ENCODE peak calls at places on chromosomes 7 and 10, in four cellular contexts. One of them, this sample, is unnamed.

GRCh38 chr7:80526472-80526871 is 14.6 kb upstream of the GNAT3 start:
- DNase-seq in HepG2: no peak
- DNase-seq in GM12878: no peak
- DNase-seq in H1: no peak
- DNase-seq in this sample: no peak

GRCh38 chr7:9192969-9193368 is 759.6 kb downstream of the NXPH1 start:
- DNase-seq in HepG2: no peak
- DNase-seq in GM12878: no peak
- DNase-seq in H1: no peak
- DNase-seq in this sample: no peak

GRCh38 chr7:77538186-77538907 is 1.3 kb downstream of the PTPN12 start:
- DNase-seq in HepG2: peak; percentile 88
- DNase-seq in H1: peak; percentile 65
- DNase-seq in GM12878: no peak
- DNase-seq in this sample: peak; percentile 70

GRCh38 chr10:3622845-3623621 is 162.0 kb downstream of the KLF6 start:
- DNase-seq in H1: no peak
- DNase-seq in GM12878: peak; percentile 45
- DNase-seq in HepG2: no peak
- DNase-seq in this sample: no peak

GRCh38 chr7:76262683-76263402 is 39.6 kb upstream of the HSPB1 start:
- DNase-seq in H1: peak; percentile 69
- DNase-seq in HepG2: peak; percentile 68
- DNase-seq in GM12878: no peak
- DNase-seq in this sample: peak; percentile 59

GRCh38 chr10:62083868-62084267 is 182.4 kb downstream of the ARID5B start:
- DNase-seq in GM12878: no peak
- DNase-seq in H1: no peak
- DNase-seq in HepG2: no peak
- DNase-seq in this sample: peak; percentile 26

GRCh38 chr10:74292871-74293427 is 141.9 kb downstream of the ADK start:
- DNase-seq in H1: no peak
- DNase-seq in GM12878: no peak
- DNase-seq in HepG2: no peak
- DNase-seq in this sample: no peak

GRCh38 chr7:137967143-137968018 is 34.5 kb downstream of the CREB3L2 start:
- DNase-seq in GM12878: no peak
- DNase-seq in H1: no peak
- DNase-seq in HepG2: peak; percentile 84
- DNase-seq in this sample: no peak

GRCh38 chr10:48257407-48257961 is 17.0 kb downstream of the FRMPD2 start:
- DNase-seq in H1: no peak
- DNase-seq in GM12878: no peak
- DNase-seq in HepG2: no peak
- DNase-seq in this sample: no peak

GRCh38 chr7:28904539-28905143 is 53.5 kb downstream of the TRIL start:
- DNase-seq in HepG2: no peak
- DNase-seq in GM12878: no peak
- DNase-seq in H1: no peak
- DNase-seq in this sample: peak; percentile 30

GRCh38 chr10:122208616-122209430 is 62.3 kb upstream of the BTBD16 start:
- DNase-seq in H1: no peak
- DNase-seq in HepG2: no peak
- DNase-seq in GM12878: no peak
- DNase-seq in this sample: no peak

GRCh38 chr10:75841266-75841665 is 409.8 kb downstream of the LRMDA start:
- DNase-seq in H1: no peak
- DNase-seq in GM12878: no peak
- DNase-seq in HepG2: no peak
- DNase-seq in this sample: no peak

GRCh38 chr10:77360121-77360520 is 277.5 kb downstream of the KCNMA1 start:
- DNase-seq in HepG2: no peak
- DNase-seq in H1: no peak
- DNase-seq in GM12878: no peak
- DNase-seq in this sample: no peak

GRCh38 chr10:80409121-80409520 is 770 bp downstream of the PRXL2A start:
- DNase-seq in H1: no peak
- DNase-seq in GM12878: no peak
- DNase-seq in HepG2: no peak
- DNase-seq in this sample: no peak

GRCh38 chr7:28389504-28390385 is 22.6 kb upstream of the CREB5 start:
- DNase-seq in HepG2: peak; percentile 29
- DNase-seq in GM12878: no peak
- DNase-seq in H1: no peak
- DNase-seq in this sample: peak; percentile 40

GRCh38 chr10:96610817-96611216 is 24.0 kb upstream of the TM9SF3 start:
- DNase-seq in GM12878: no peak
- DNase-seq in HepG2: no peak
- DNase-seq in H1: no peak
- DNase-seq in this sample: no peak

GRCh38 chr10:113007821-113008220 is 57.8 kb downstream of the TCF7L2 start:
- DNase-seq in H1: no peak
- DNase-seq in HepG2: no peak
- DNase-seq in GM12878: no peak
- DNase-seq in this sample: no peak

GRCh38 chr7:127347567-127348246 is 44.8 kb downstream of the ZNF800 start:
- DNase-seq in GM12878: no peak
- DNase-seq in H1: peak; percentile 50
- DNase-seq in HepG2: peak; percentile 28
- DNase-seq in this sample: peak; percentile 89

GRCh38 chr10:131943021-131943814 is 38.5 kb downstream of the BNIP3 start:
- DNase-seq in GM12878: no peak
- DNase-seq in H1: peak; percentile 29
- DNase-seq in HepG2: peak; percentile 15
- DNase-seq in this sample: peak; percentile 79

GRCh38 chr10:34538291-34538829 is 276.7 kb downstream of the PARD3 start:
- DNase-seq in HepG2: no peak
- DNase-seq in GM12878: peak; percentile 57
- DNase-seq in H1: no peak
- DNase-seq in this sample: no peak

GRCh38 chr7:128886391-128887168 is 23.9 kb downstream of the ATP6V1F start:
- DNase-seq in GM12878: no peak
- DNase-seq in HepG2: no peak
- DNase-seq in H1: no peak
- DNase-seq in this sample: no peak

DNA sequence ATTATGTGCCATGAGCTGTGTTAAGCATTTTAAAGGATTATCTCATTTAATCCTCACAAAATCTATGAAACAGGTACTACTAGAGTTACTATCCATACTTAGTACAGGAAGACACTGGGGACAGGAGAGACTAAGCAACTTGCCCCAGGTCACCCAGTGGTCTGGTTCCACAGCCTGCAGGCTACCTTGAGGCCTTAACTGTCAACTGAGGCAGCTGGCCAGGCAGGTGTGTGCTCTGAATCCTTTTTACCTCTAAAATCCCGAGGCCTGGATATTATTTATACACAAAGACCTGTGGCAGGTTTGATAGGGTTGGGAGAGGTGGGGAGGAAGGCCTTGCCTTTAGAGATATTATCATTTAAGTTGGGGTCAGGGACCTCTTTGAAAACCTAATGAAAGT is 3.1 kb downstream of the ZNF777 start:
- DNase-seq in HepG2: no peak
- DNase-seq in GM12878: no peak
- DNase-seq in H1: no peak
- DNase-seq in this sample: no peak
- TF ChIP-seq SP1 in HepG2: no peak
- TF ChIP-seq SP1 in GM12878: no peak
- TF ChIP-seq SP1 in H1: no peak
- TF ChIP-seq SP1 in this sample: no peak

DNA sequence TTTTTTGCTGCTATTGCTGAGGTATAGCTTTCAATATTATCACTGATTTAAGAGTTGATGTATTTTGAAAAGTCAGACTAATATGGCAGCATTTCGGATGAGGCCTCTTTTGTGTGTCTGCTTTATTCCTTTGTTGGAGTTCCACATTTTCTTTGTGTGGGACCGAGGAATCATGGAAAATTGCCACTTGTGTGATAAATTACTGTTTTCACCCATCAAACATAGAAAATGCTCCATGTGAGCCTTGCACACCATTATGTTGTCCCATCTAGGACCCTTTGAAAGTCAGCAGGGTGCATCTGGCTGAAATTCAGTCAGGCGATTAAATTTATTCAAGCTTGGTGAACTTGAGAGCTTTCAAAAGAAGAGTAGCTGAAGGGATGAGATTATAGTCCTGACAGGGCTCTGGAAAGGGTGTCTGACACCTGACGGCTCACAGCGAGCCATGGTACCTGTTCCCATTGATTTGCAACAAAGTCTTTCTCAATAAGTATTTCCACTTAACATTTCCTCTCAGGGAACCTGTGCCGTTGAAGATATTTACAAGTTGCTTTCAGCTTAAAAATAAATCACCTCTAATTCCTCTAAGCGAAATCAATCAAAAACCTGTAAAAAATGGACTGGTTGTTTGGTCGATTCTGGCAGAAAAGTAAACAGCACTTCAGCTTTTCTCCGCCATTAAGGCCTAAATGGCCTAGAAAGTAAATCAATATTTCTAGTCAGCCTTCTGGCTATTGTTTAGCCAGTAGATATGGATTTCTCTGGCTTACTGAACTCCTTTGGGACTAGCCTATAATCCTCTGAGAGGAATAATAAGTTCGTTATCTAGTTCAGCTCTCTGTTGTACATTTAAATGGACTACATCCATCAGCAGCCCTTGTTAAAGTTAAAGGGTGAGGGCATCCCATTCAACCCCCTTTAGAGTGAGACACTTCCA is 399.9 kb upstream of the ETV1 start:
- DNase-seq in H1: no peak
- DNase-seq in GM12878: no peak
- DNase-seq in HepG2: no peak
- DNase-seq in this sample: peak; percentile 46
- TF ChIP-seq SUZ12 in H1: no peak
- TF ChIP-seq SUZ12 in GM12878: no peak
- TF ChIP-seq SUZ12 in HepG2: no peak
- TF ChIP-seq SUZ12 in this sample: no peak

GRCh38 chr10:26331376-26331775 is 106.8 kb upstream of the APBB1IP start:
- DNase-seq in H1: no peak
- DNase-seq in HepG2: no peak
- DNase-seq in GM12878: no peak
- DNase-seq in this sample: no peak

GRCh38 chr10:26334232-26334931 is 103.8 kb upstream of the APBB1IP start:
- DNase-seq in H1: no peak
- DNase-seq in HepG2: no peak
- DNase-seq in GM12878: no peak
- DNase-seq in this sample: no peak

GRCh38 chr10:26336979-26337378 is 101.2 kb upstream of the APBB1IP start:
- DNase-seq in H1: no peak
- DNase-seq in HepG2: no peak
- DNase-seq in GM12878: no peak
- DNase-seq in this sample: no peak

GRCh38 chr10:26335574-26336093 is 102.5 kb upstream of the APBB1IP start:
- DNase-seq in HepG2: no peak
- DNase-seq in H1: no peak
- DNase-seq in GM12878: no peak
- DNase-seq in this sample: no peak

DNA sequence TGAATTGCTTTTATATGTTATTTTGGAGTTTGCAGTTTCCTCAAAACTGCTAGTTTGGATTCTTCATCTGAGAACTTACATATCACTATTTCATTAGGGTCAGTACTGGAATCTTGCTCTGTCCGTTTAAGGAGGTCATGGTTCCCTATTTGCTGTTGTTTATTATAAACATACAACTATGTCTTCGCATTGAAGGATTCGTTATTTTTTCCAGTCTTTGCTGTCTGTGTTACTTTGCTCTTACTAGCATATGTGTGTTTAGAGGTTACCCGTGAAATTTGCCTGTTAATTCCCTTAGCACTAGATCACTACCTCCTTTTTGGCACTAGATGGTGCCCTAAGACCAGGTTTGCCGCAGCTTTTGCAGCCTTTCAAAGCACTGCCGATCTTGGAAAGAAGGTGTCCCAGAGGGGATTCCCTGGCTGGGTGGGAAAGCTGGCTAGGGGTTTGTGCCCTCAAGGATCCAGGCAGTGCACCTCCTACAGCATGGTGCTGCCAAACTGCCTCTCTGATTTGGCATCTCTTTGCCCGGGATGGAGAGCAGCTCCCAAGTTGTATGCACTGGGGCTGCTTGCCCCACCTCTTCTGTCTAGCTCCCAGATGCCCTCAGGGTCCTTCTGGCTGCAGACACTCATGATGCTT is 103.1 kb upstream of the APBB1IP start:
- DNase-seq in HepG2: peak; percentile 50
- DNase-seq in GM12878: peak; percentile 73
- DNase-seq in H1: peak; percentile 31
- DNase-seq in this sample: peak; percentile 70
- TF ChIP-seq SP1 in HepG2: no peak
- TF ChIP-seq SP1 in GM12878: no peak
- TF ChIP-seq SP1 in H1: no peak
- TF ChIP-seq SP1 in this sample: no peak

GRCh38 chr7:2527505-2528464 is 8.2 kb downstream of the LFNG start:
- DNase-seq in H1: no peak
- DNase-seq in HepG2: peak; percentile 84
- DNase-seq in GM12878: no peak
- DNase-seq in this sample: no peak

GRCh38 chr7:2528481-2529095 is 9.0 kb downstream of the LFNG start:
- DNase-seq in H1: no peak
- DNase-seq in HepG2: no peak
- DNase-seq in GM12878: no peak
- DNase-seq in this sample: no peak

GRCh38 chr7:2529161-2530075 is 9.8 kb downstream of the LFNG start:
- DNase-seq in GM12878: no peak
- DNase-seq in HepG2: no peak
- DNase-seq in H1: no peak
- DNase-seq in this sample: no peak

GRCh38 chr7:2526659-2527504 is 7.3 kb downstream of the LFNG start:
- DNase-seq in GM12878: no peak
- DNase-seq in H1: no peak
- DNase-seq in HepG2: no peak
- DNase-seq in this sample: no peak

GRCh38 chr7:2530076-2530967 is 10.7 kb downstream of the LFNG start:
- DNase-seq in HepG2: no peak
- DNase-seq in H1: no peak
- DNase-seq in GM12878: peak; percentile 39
- DNase-seq in this sample: no peak
- TF ChIP-seq SUZ12 in HepG2: no peak
- TF ChIP-seq SUZ12 in H1: no peak
- TF ChIP-seq SUZ12 in GM12878: no peak
- TF ChIP-seq SUZ12 in this sample: no peak